ENCODE peak calls at places on chromosomes 16 and 17, in five cellular contexts. H, I, C, B and G are unnamed samples. For H3K4me1, the result is how much of the 10 kb centered on the place peaks cover.

GRCh38 chr17:46772879-46773620 is 45.4 kb downstream of the WNT3 start:
- DNase-seq in H (no peak), I (no peak), C (no peak), B (no peak), G (peak)

GRCh38 chr17:44628234-44629188 is 27.8 kb upstream of the MEIOC start:
- DNase-seq in H (peak), I (peak), C (peak), B (no peak), G (peak)

GRCh38 chr17:79743614-79744013 is 12.9 kb downstream of the ENPP7 start:
- DNase-seq in H (no peak), I (no peak), C (no peak), B (no peak), G (no peak)

GRCh38 chr16:70594569-70594968 is 51.8 kb upstream of the IL34 start:
- DNase-seq in H (no peak), I (no peak), C (peak), B (no peak), G (no peak)

GRCh38 chr17:43834106-43834505 is 1.2 kb upstream of the MPP3 start:
- DNase-seq in H (no peak), I (no peak), C (no peak), B (no peak), G (peak)

GRCh38 chr17:39014044-39014794 is 47.0 kb upstream of the FBXO47 start:
- DNase-seq in H (peak), I (no peak), C (no peak), B (no peak), G (peak)

GRCh38 chr17:66438101-66438500 is 135.7 kb downstream of the PRKCA start:
- DNase-seq in H (no peak), I (no peak), C (no peak), B (no peak), G (no peak)

GRCh38 chr16:11080999-11081630 is 136.8 kb downstream of the CLEC16A start:
- DNase-seq in H (no peak), I (no peak), C (no peak), B (no peak), G (no peak)

GRCh38 chr16:57092786-57093301 is 461 bp downstream of the CPNE2 start:
- DNase-seq in H (peak), I (peak), C (peak), B (peak), G (peak)

GRCh38 chr16:23842137-23842600 is 6.4 kb downstream of the PRKCB start:
- DNase-seq in H (no peak), I (no peak), C (no peak), B (no peak), G (no peak)

GRCh38 chr16:424623-425081 is 797 bp upstream of the RAB11FIP3 start:
- DNase-seq in H (no peak), I (no peak), C (peak), B (no peak), G (peak)

GRCh38 chr16:75256059-75256870 is 4.8 kb upstream of the BCAR1 start:
- DNase-seq in H (peak), I (peak), C (peak), B (no peak), G (no peak)

GRCh38 chr16:57900796-57901479 is 70.0 kb downstream of the CNGB1 start:
- DNase-seq in H (no peak), I (no peak), C (no peak), B (no peak), G (no peak)

GRCh38 chr16:85457366-85457765 is 155.8 kb upstream of the GSE1 start:
- DNase-seq in H (no peak), I (no peak), C (no peak), B (no peak), G (no peak)

GRCh38 chr17:44587339-44587738 is 30.1 kb downstream of the FZD2 start:
- DNase-seq in H (peak), I (no peak), C (peak), B (no peak), G (peak)

GRCh38 chr17:73550561-73550960 is 93.7 kb downstream of the SDK2 start:
- DNase-seq in H (no peak), I (no peak), C (no peak), B (no peak), G (no peak)

GRCh38 chr17:80889897-80890550 is 101.6 kb upstream of the CHMP6 start:
- DNase-seq in H (no peak), I (no peak), C (no peak), B (no peak), G (no peak)

GRCh38 chr17:35387496-35387895 is 14.1 kb upstream of the SLFN11 start:
- DNase-seq in H (no peak), I (no peak), C (no peak), B (no peak), G (no peak)

GRCh38 chr17:82592751-82593589 is 55.3 kb downstream of the WDR45B start:
- DNase-seq in H (peak), I (peak), C (peak), B (no peak), G (peak)

GRCh38 chr16:14199624-14200023 is 128.5 kb downstream of the MRTFB start:
- DNase-seq in H (no peak), I (no peak), C (no peak), B (no peak), G (no peak)

GRCh38 chr16:12899529-12900168 is 1.7 kb upstream of the SHISA9 start:
- DNase-seq in H (no peak), I (no peak), C (no peak), B (no peak), G (no peak)

GRCh38 chr17:40611840-40612509 is 35.6 kb downstream of the SMARCE1 start:
- DNase-seq in H (no peak), I (no peak), C (no peak), B (no peak), G (peak)
- H3K4me1 ChIP-seq in H (under half), I (under half), C (under half), B (half or more), G (under half)

GRCh38 chr17:19747829-19748806 is at the start of gene ALDH3A1:
- DNase-seq in H (peak), I (no peak), C (no peak), B (no peak), G (no peak)
- H3K4me1 ChIP-seq in H (under half), I (under half), C (under half), B (under half), G (under half)

DNA sequence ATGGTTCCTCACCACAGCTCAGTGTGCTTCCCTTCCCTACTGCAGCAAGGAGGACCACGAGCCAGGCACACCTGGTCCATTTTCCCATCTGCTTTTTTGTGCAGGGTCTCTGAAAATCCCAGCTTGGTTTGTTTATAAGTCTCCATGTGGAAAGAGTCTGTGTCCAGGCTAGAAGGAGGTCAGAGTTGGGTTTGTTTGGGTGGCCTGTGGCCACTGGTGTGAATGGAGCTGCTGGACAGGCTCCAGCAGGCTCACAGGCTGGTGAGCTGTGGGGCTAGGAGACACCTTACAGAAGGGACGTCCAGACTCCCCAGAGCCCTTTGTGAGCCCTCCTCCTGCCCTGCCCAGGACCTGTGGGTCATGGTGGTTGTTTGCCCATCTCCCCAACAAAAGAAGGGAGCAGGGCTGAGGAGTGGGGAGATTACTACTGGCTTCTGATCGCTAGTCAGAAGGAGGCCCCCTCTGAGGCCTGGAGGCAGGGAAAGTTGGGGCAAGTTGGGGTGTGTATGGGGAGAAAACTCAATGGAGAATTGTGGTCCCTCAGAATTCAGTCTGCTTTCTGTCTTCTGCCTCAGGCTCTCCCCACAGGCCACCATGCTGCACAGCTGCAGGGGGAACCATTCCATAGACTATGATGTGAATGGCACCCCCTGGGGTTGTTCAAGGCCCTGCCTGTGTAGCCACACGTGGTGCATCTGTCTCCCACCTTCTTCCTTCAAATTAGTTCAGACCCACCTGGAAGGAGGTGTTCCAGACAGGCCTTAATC is 4.1 kb downstream of the RARA start:
- DNase-seq in H (no peak), I (no peak), C (no peak), B (no peak), G (no peak)
- H3K4me1 ChIP-seq in H (half or more), I (under half), C (under half), B (half or more), G (half or more)

GRCh38 chr17:58575511-58575910 is 61.1 kb upstream of the MTMR4 start:
- DNase-seq in H (peak), I (no peak), C (no peak), B (no peak), G (no peak)
- H3K4me1 ChIP-seq in H (under half), I (under half), C (under half), B (under half), G (under half)

DNA sequence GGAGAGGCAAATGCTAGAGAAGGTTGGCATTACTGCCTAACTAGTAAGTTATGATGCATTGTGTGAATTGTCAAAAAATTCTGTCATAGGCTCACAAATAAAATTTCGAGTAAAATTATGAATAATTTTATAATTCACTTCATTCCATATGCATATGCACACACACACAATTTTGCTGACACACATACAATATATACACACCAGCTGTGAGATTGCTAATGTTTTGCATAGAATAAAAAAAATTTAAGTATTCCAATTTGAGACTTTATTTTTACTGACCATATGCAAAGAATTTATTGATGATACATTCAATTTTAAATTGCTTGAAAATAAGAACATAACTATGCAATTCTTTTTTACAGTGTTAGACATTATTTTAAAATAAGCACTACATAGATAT is 6.8 kb upstream of the TMEM100 start:
- DNase-seq in H (no peak), I (no peak), C (no peak), B (no peak), G (no peak)
- H3K4me1 ChIP-seq in H (under half), I (under half), C (under half), B (under half), G (under half)

GRCh38 chr17:40448213-40448638 is 5.0 kb downstream of the IGFBP4 start:
- DNase-seq in H (no peak), I (no peak), C (peak), B (no peak), G (peak)
- H3K4me1 ChIP-seq in H (under half), I (under half), C (under half), B (under half), G (under half)